ENCODE peak calls at places on chromosomes 4 and X, in eight cellular contexts. S is neuronal stem cell, Q is MM.1S, K is GM12878, Z is fibroblast of lung, T is mesendoderm, L is colonic mucosa, C is K562. F is an unnamed sample.
A peak's percentile ranks its signal among the peaks of the same experiment; 100 is the strongest.

GRCh38 chr4:162237676-162238075 is 73.9 kb upstream of the FSTL5 start:
- DNase-seq in L (no peak), C (no peak), T (no peak), Q (no peak), K (no peak), Z (no peak), S (no peak), F (no peak)

GRCh38 chr4:128600996-128601857 is 208.3 kb upstream of the JADE1 start:
- DNase-seq in Q (no peak), Z (peak; percentile 99), T (peak; percentile 90), S (no peak), K (no peak), L (peak; percentile 58), C (peak; percentile 70), F (peak; percentile 85)

GRCh38 chr4:139617702-139618490 is 47.7 kb upstream of the MGST2 start:
- DNase-seq in S (no peak), C (peak; percentile 14), T (peak; percentile 57), L (no peak), Q (peak; percentile 36), K (no peak), Z (no peak), F (no peak)

GRCh38 chrX:74509989-74510388 is 88.7 kb downstream of the SLC16A2 start:
- DNase-seq in T (no peak), Z (no peak), C (no peak), K (no peak), Q (no peak), L (no peak), S (no peak), F (no peak)

GRCh38 chr4:56118055-56118454 is 169.3 kb downstream of the CEP135 start:
- DNase-seq in Q (no peak), T (no peak), S (no peak), C (no peak), K (no peak), L (no peak), Z (no peak), F (no peak)

GRCh38 chr4:140046573-140046972 is 107.4 kb downstream of the MAML3 start:
- DNase-seq in Q (no peak), K (no peak), L (no peak), S (no peak), T (peak; percentile 77), C (no peak), Z (no peak), F (no peak)

GRCh38 chr4:85818700-85819099 is 343.8 kb downstream of the ARHGAP24 start:
- DNase-seq in L (no peak), Q (no peak), Z (no peak), C (no peak), T (no peak), K (no peak), S (no peak), F (no peak)

GRCh38 chrX:103584606-103585005 is 709 bp upstream of the TCEAL4 start:
- DNase-seq in K (no peak), Z (peak; percentile 15), C (no peak), Q (no peak), T (no peak), S (no peak), L (no peak), F (no peak)

GRCh38 chr4:143358923-143359694 is 22.4 kb downstream of the GAB1 start:
- DNase-seq in K (no peak), Q (peak; percentile 95), C (no peak), L (peak; percentile 85), T (no peak), Z (peak; percentile 82), S (no peak), F (no peak)

GRCh38 chrX:130224810-130225209 is 43.9 kb downstream of the ZNF280C start:
- DNase-seq in Q (no peak), C (no peak), Z (peak; percentile 24), L (no peak), K (no peak), T (no peak), S (no peak), F (no peak)

GRCh38 chrX:45745479-45745878 is 544.8 kb upstream of the DIPK2B start:
- DNase-seq in C (no peak), K (no peak), Z (no peak), T (no peak), Q (no peak), L (no peak), S (no peak), F (no peak)
- H3K9ac ChIP-seq in C (no peak overlapping the region), K (no peak overlapping the region), Z (no peak overlapping the region), T (no peak overlapping the region), Q (no peak overlapping the region), L (no peak overlapping the region), S (no peak overlapping the region), F (no peak overlapping the region)

GRCh38 chrX:40175416-40176255 is 77.9 kb upstream of the BCOR start:
- DNase-seq in K (no peak), Q (peak; percentile 77), C (peak; percentile 72), L (peak; percentile 79), S (no peak), T (peak; percentile 71), Z (peak; percentile 45), F (no peak)
- H3K9ac ChIP-seq in K (peak overlapping the region; percentile 95), Q (peak overlapping the region; percentile 97), C (peak overlapping the region; percentile 97), L (peak overlapping the region; percentile 75), S (peak overlapping the region; percentile 88), T (peak overlapping the region; percentile 77), Z (peak overlapping the region; percentile 55), F (peak overlapping the region; percentile 20)

GRCh38 chrX:17591741-17592110 is 145.6 kb upstream of the SCML1 start:
- DNase-seq in K (no peak), Q (peak; percentile 55), T (no peak), Z (peak; percentile 90), S (no peak), C (no peak), L (no peak), F (no peak)
- H3K9ac ChIP-seq in K (no peak overlapping the region), Q (peak overlapping the region; percentile 38), T (no peak overlapping the region), Z (no peak overlapping the region), S (no peak overlapping the region), C (no peak overlapping the region), L (no peak overlapping the region), F (no peak overlapping the region)

GRCh38 chrX:72130762-72131231 is 918 bp downstream of the RTL5 start:
- DNase-seq in Q (no peak), S (no peak), Z (no peak), L (no peak), C (no peak), T (peak; percentile 38), K (no peak), F (no peak)
- H3K9ac ChIP-seq in Q (no peak overlapping the region), S (no peak overlapping the region), Z (no peak overlapping the region), L (no peak overlapping the region), C (no peak overlapping the region), T (peak overlapping the region; percentile 68), K (no peak overlapping the region), F (no peak overlapping the region)

DNA sequence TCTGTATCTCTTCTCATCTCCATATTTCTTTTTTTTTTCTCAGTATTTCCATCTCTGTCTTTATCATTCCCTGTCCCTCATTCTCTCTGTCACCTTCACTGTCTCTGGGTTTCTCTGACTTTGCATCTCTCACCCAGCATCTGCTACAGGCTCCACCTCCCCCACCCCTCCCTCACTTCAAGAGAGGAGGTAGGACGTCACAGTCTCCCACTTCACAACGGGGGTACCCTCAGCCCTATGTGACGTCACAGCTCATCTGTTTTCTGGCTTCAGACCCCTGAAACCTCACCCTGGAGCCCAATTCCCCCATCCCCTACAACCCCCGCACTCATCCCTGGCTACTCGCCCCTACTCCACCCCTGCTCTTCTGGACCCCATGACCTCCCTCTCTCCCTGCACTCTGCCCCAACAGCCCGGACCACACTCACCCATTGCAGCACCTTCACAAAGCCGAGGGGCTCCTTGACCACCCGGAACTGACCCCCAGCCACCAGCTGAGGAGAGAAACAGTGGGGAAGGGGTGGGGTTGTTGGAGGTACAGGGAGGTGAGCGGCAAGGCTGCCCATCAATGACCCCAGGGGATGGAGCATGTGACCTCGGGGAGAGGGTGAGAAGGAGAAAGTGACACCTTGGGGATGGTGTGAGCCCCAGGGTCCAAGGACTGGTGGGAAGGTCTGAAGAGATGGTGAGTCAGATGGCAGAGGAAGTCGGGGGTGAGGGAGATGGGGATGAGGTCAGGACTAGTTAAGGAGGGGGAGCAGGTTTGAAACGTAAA is 1.3 kb downstream of the SYP start:
- DNase-seq in C (no peak), Q (no peak), K (no peak), S (no peak), L (no peak), T (no peak), Z (no peak), F (no peak)
- H3K9ac ChIP-seq in C (no peak overlapping the region), Q (no peak overlapping the region), K (no peak overlapping the region), S (no peak overlapping the region), L (no peak overlapping the region), T (no peak overlapping the region), Z (no peak overlapping the region), F (no peak overlapping the region)

DNA sequence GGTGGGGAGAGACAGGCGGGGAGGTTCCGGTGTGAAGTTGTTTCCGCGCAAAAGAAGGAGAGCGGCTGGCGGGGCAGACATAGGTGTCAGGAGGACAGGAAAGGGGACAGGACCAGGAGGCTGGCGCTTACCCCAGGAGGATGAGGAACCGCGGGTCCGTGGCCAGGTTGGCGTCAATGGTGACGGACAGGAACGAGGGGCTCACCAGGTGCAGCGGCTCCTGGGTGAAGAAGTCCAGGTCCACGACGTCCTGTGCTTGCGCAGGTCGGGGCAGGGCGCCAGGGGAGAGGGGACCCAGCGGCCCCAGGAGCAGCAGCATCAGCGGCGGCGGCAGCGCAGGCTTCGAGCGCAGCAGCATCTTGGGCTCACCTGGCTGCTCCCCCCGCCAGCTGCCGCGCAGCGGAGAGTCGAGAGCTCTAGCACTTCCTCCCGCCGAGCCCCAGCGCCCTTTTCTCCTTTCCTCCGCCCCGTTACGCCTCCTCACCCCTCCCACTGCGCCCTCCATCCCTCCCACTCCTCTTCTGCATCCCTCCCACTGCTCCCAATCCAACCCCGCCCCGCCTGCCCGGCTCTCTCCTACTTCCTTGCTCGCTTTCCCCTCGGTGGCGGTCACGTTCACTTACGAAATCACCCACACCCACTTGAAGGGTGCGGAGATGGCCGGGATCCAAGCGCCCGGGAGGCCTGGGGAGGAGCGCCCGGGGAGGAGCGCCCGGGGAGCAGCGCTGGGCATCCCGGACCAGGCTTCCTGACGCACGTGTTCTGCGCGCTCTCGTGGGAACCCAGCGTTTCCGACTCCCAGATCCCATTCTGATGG is at the start of gene HPSE:
- DNase-seq in S (peak; percentile 35), K (no peak), Z (peak; percentile 71), T (peak; percentile 81), C (peak; percentile 41), Q (peak; percentile 82), L (peak; percentile 96), F (peak; percentile 52)
- H3K9ac ChIP-seq in S (no peak within 1 kb of the TSS), K (peak within 1 kb of the TSS; percentile 8), Z (no peak within 1 kb of the TSS), T (peak within 1 kb of the TSS; percentile 64), C (no peak within 1 kb of the TSS), Q (peak within 1 kb of the TSS; percentile 39), L (peak within 1 kb of the TSS; percentile 68), F (peak within 1 kb of the TSS; percentile 65)

GRCh38 chrX:16869393-16870094 is 618 bp downstream of the RBBP7 start:
- DNase-seq in C (peak; percentile 52), S (peak; percentile 17), L (peak; percentile 23), K (no peak), Q (peak; percentile 54), T (peak; percentile 38), Z (no peak), F (no peak)

GRCh38 chrX:16870095-16870860 is at the start of gene RBBP7:
- DNase-seq in T (peak; percentile 92), C (peak; percentile 94), Z (peak; percentile 89), K (peak; percentile 57), L (peak; percentile 94), S (peak; percentile 85), Q (peak; percentile 86), F (peak; percentile 33)

GRCh38 chrX:16867947-16868346 is 2.2 kb downstream of the RBBP7 start:
- DNase-seq in C (no peak), T (no peak), Z (no peak), Q (no peak), K (no peak), S (no peak), L (no peak), F (no peak)

GRCh38 chrX:16870861-16871584 is 861 bp upstream of the RBBP7 start:
- DNase-seq in L (peak; percentile 27), T (peak; percentile 59), Z (no peak), Q (no peak), C (no peak), K (no peak), S (peak; percentile 5), F (no peak)

GRCh38 chrX:16868920-16869319 is 1.2 kb downstream of the RBBP7 start:
- DNase-seq in Z (no peak), L (no peak), C (no peak), K (no peak), T (no peak), S (no peak), Q (no peak), F (no peak)
- H3K9ac ChIP-seq in Z (no peak overlapping the region), L (peak overlapping the region; percentile 70), C (peak overlapping the region; percentile 93), K (peak overlapping the region; percentile 88), T (peak overlapping the region; percentile 73), S (no peak overlapping the region), Q (peak overlapping the region; percentile 75), F (peak overlapping the region; percentile 84)

F was measured in keratinocyte.